ENCODE peak calls at places on chromosomes 7 and 10, in four cellular contexts. One of them, this sample, is unnamed.
A peak's percentile ranks its signal among the peaks of the same experiment; 100 is the strongest.

GRCh38 chr7:101269664-101270063 is 24.8 kb upstream of the FIS1 start:
- DNase-seq in bronchial epithelial cell: no peak
- DNase-seq in brain microvascular endothelial cell: no peak
- DNase-seq in HFF-Myc: no peak
- DNase-seq in this sample: no peak

GRCh38 chr10:62916157-62916603 is 100.0 kb upstream of the EGR2 start:
- DNase-seq in HFF-Myc: no peak
- DNase-seq in bronchial epithelial cell: peak; percentile 56
- DNase-seq in brain microvascular endothelial cell: peak; percentile 67
- DNase-seq in this sample: peak; percentile 46

GRCh38 chr10:131083915-131084790 is 227.4 kb downstream of the TCERG1L start:
- DNase-seq in brain microvascular endothelial cell: no peak
- DNase-seq in HFF-Myc: no peak
- DNase-seq in bronchial epithelial cell: no peak
- DNase-seq in this sample: no peak

GRCh38 chr10:11838298-11838852 is 15.2 kb downstream of the PROSER2 start:
- DNase-seq in bronchial epithelial cell: peak; percentile 68
- DNase-seq in HFF-Myc: no peak
- DNase-seq in brain microvascular endothelial cell: peak; percentile 16
- DNase-seq in this sample: no peak

GRCh38 chr10:33421789-33422188 is 87.3 kb upstream of the NRP1 start:
- DNase-seq in HFF-Myc: no peak
- DNase-seq in brain microvascular endothelial cell: peak; percentile 90
- DNase-seq in bronchial epithelial cell: peak; percentile 68
- DNase-seq in this sample: peak; percentile 87

GRCh38 chr10:125035136-125035535 is 93.2 kb downstream of the ZRANB1 start:
- DNase-seq in bronchial epithelial cell: peak; percentile 94
- DNase-seq in brain microvascular endothelial cell: peak; percentile 91
- DNase-seq in HFF-Myc: peak; percentile 53
- DNase-seq in this sample: peak; percentile 90

GRCh38 chr10:75460059-75460458 is 28.6 kb downstream of the LRMDA start:
- DNase-seq in HFF-Myc: no peak
- DNase-seq in brain microvascular endothelial cell: no peak
- DNase-seq in bronchial epithelial cell: no peak
- DNase-seq in this sample: no peak

GRCh38 chr7:15977663-15978062 is 291.2 kb upstream of the MEOX2 start:
- DNase-seq in brain microvascular endothelial cell: peak; percentile 39
- DNase-seq in HFF-Myc: no peak
- DNase-seq in bronchial epithelial cell: peak; percentile 11
- DNase-seq in this sample: peak; percentile 24

GRCh38 chr7:133552079-133552478 is 299.2 kb downstream of the EXOC4 start:
- DNase-seq in bronchial epithelial cell: no peak
- DNase-seq in brain microvascular endothelial cell: no peak
- DNase-seq in HFF-Myc: no peak
- DNase-seq in this sample: no peak

GRCh38 chr10:110634527-110635209 is 9.5 kb upstream of the RBM20 start:
- DNase-seq in bronchial epithelial cell: no peak
- DNase-seq in HFF-Myc: no peak
- DNase-seq in brain microvascular endothelial cell: no peak
- DNase-seq in this sample: no peak

GRCh38 chr10:63798599-63799498 is 277.6 kb downstream of the REEP3 start:
- DNase-seq in brain microvascular endothelial cell: peak; percentile 99
- DNase-seq in HFF-Myc: peak; percentile 27
- DNase-seq in bronchial epithelial cell: peak; percentile 89
- DNase-seq in this sample: peak; percentile 45

GRCh38 chr7:4951903-4952636 is 6.9 kb downstream of the MMD2 start:
- DNase-seq in bronchial epithelial cell: no peak
- DNase-seq in HFF-Myc: no peak
- DNase-seq in brain microvascular endothelial cell: peak; percentile 37
- DNase-seq in this sample: peak; percentile 49

GRCh38 chr7:103989200-103989784 is at the start of gene RELN:
- DNase-seq in bronchial epithelial cell: no peak
- DNase-seq in HFF-Myc: no peak
- DNase-seq in brain microvascular endothelial cell: peak; percentile 7
- DNase-seq in this sample: peak; percentile 38

GRCh38 chr10:86779267-86780017 is 23.0 kb downstream of the BMPR1A start:
- DNase-seq in HFF-Myc: no peak
- DNase-seq in bronchial epithelial cell: no peak
- DNase-seq in brain microvascular endothelial cell: no peak
- DNase-seq in this sample: peak; percentile 38

GRCh38 chr10:116974442-116975005 is 30.5 kb downstream of the SHTN1 start:
- DNase-seq in brain microvascular endothelial cell: peak; percentile 77
- DNase-seq in HFF-Myc: peak; percentile 26
- DNase-seq in bronchial epithelial cell: peak; percentile 96
- DNase-seq in this sample: peak; percentile 70

GRCh38 chr10:112383325-112383724 is 9.4 kb downstream of the ACSL5 start:
- DNase-seq in bronchial epithelial cell: peak; percentile 59
- DNase-seq in brain microvascular endothelial cell: peak; percentile 45
- DNase-seq in HFF-Myc: no peak
- DNase-seq in this sample: peak; percentile 65

GRCh38 chr10:79314761-79315601 is 32.3 kb upstream of the PPIF start:
- DNase-seq in brain microvascular endothelial cell: no peak
- DNase-seq in HFF-Myc: no peak
- DNase-seq in bronchial epithelial cell: no peak
- DNase-seq in this sample: peak; percentile 34

GRCh38 chr7:63900394-63901203 is 98.0 kb upstream of the ZNF722 start:
- DNase-seq in bronchial epithelial cell: peak; percentile 19
- DNase-seq in brain microvascular endothelial cell: no peak
- DNase-seq in HFF-Myc: no peak
- DNase-seq in this sample: no peak

GRCh38 chr7:153638821-153639435 is 413.3 kb upstream of the DPP6 start:
- DNase-seq in bronchial epithelial cell: no peak
- DNase-seq in brain microvascular endothelial cell: no peak
- DNase-seq in HFF-Myc: no peak
- DNase-seq in this sample: no peak

GRCh38 chr7:149624006-149624405 is 126.4 kb upstream of the ZNF746 start:
- DNase-seq in HFF-Myc: no peak
- DNase-seq in brain microvascular endothelial cell: peak; percentile 5
- DNase-seq in bronchial epithelial cell: peak; percentile 30
- DNase-seq in this sample: no peak

GRCh38 chr7:80542398-80542797 is 30.5 kb upstream of the GNAT3 start:
- DNase-seq in HFF-Myc: peak; percentile 70
- DNase-seq in bronchial epithelial cell: peak; percentile 90
- DNase-seq in brain microvascular endothelial cell: peak; percentile 71
- DNase-seq in this sample: peak; percentile 90

GRCh38 chr10:24722131-24722675 is 1.5 kb downstream of the ARHGAP21 start:
- DNase-seq in brain microvascular endothelial cell: no peak
- DNase-seq in bronchial epithelial cell: no peak
- DNase-seq in HFF-Myc: no peak
- DNase-seq in this sample: no peak
- H3K4me3 ChIP-seq in brain microvascular endothelial cell: peak overlapping the region; percentile 72
- H3K4me3 ChIP-seq in bronchial epithelial cell: peak overlapping the region; percentile 81
- H3K4me3 ChIP-seq in HFF-Myc: peak overlapping the region; percentile 78
- H3K4me3 ChIP-seq in this sample: peak overlapping the region; percentile 74

GRCh38 chr10:99484626-99485581 is 47.8 kb upstream of the NKX2-3 start:
- DNase-seq in bronchial epithelial cell: peak; percentile 5
- DNase-seq in brain microvascular endothelial cell: no peak
- DNase-seq in HFF-Myc: no peak
- DNase-seq in this sample: no peak
- TF ChIP-seq CTCF in bronchial epithelial cell: peak; percentile 28
- TF ChIP-seq CTCF in brain microvascular endothelial cell: peak; percentile 16
- TF ChIP-seq CTCF in HFF-Myc: peak; percentile 19
- TF ChIP-seq CTCF in this sample: no peak

GRCh38 chr10:104199567-104199966 is 32.6 kb downstream of the CFAP43 start:
- DNase-seq in HFF-Myc: no peak
- DNase-seq in bronchial epithelial cell: no peak
- DNase-seq in brain microvascular endothelial cell: no peak
- DNase-seq in this sample: no peak
- H3K4me3 ChIP-seq in HFF-Myc: no peak overlapping the region
- H3K4me3 ChIP-seq in bronchial epithelial cell: no peak overlapping the region
- H3K4me3 ChIP-seq in brain microvascular endothelial cell: no peak overlapping the region
- H3K4me3 ChIP-seq in this sample: no peak overlapping the region

GRCh38 chr7:95199779-95200558 is 124.4 kb downstream of the PON1 start:
- DNase-seq in brain microvascular endothelial cell: peak; percentile 47
- DNase-seq in HFF-Myc: no peak
- DNase-seq in bronchial epithelial cell: peak; percentile 40
- DNase-seq in this sample: peak; percentile 75
- TF ChIP-seq CTCF in brain microvascular endothelial cell: peak; percentile 90
- TF ChIP-seq CTCF in HFF-Myc: peak; percentile 68
- TF ChIP-seq CTCF in bronchial epithelial cell: peak; percentile 72
- TF ChIP-seq CTCF in this sample: peak; percentile 85

GRCh38 chr10:43815486-43815885 is 166.8 kb upstream of the ZNF32 start:
- DNase-seq in brain microvascular endothelial cell: no peak
- DNase-seq in HFF-Myc: no peak
- DNase-seq in bronchial epithelial cell: no peak
- DNase-seq in this sample: no peak

GRCh38 chr10:43816351-43817321 is 168.0 kb upstream of the ZNF32 start:
- DNase-seq in brain microvascular endothelial cell: peak; percentile 64
- DNase-seq in HFF-Myc: peak; percentile 42
- DNase-seq in bronchial epithelial cell: no peak
- DNase-seq in this sample: peak; percentile 77

GRCh38 chr10:43819464-43820225 is 171.0 kb upstream of the ZNF32 start:
- DNase-seq in HFF-Myc: no peak
- DNase-seq in bronchial epithelial cell: no peak
- DNase-seq in brain microvascular endothelial cell: no peak
- DNase-seq in this sample: no peak

GRCh38 chr10:43818687-43819086 is 170.0 kb upstream of the ZNF32 start:
- DNase-seq in bronchial epithelial cell: no peak
- DNase-seq in brain microvascular endothelial cell: no peak
- DNase-seq in HFF-Myc: no peak
- DNase-seq in this sample: no peak

GRCh38 chr10:43817368-43817767 is 168.7 kb upstream of the ZNF32 start:
- DNase-seq in brain microvascular endothelial cell: peak; percentile 60
- DNase-seq in bronchial epithelial cell: no peak
- DNase-seq in HFF-Myc: no peak
- DNase-seq in this sample: peak; percentile 67
- H3K4me3 ChIP-seq in brain microvascular endothelial cell: no peak overlapping the region
- H3K4me3 ChIP-seq in bronchial epithelial cell: no peak overlapping the region
- H3K4me3 ChIP-seq in HFF-Myc: no peak overlapping the region
- H3K4me3 ChIP-seq in this sample: no peak overlapping the region

DNA sequence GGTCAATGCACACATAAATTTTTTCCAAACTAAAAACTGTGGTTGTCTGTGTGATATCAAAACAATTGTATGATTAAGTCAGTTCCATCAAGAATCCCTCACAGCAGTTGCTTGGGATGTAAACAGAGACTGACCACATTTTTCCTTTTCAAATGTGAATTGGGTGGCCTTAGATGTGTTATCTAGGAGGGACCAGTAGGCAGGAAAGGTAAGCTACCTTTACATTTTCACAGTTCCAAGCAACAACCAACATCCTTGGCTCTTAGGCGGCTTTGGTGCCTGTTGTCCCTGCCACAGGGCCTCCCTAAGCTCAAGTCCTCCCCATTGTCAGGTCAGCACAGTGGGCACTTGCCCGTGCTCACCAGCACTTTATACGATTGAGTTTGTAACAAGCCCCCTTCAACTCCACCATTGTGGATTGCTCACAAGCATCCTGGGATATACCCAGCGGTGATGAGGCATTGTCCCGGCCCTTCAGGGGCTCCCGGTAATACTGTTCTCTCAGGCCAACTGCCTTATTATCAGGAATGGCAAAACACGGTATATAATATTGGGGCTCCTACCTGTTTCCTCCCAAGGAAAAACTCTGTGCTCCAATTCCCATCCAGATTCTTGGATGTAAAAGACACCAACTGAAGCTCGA is 114.9 kb upstream of the ANKRD1 start:
- DNase-seq in brain microvascular endothelial cell: no peak
- DNase-seq in HFF-Myc: no peak
- DNase-seq in bronchial epithelial cell: no peak
- DNase-seq in this sample: no peak
- TF ChIP-seq CTCF in brain microvascular endothelial cell: no peak
- TF ChIP-seq CTCF in HFF-Myc: no peak
- TF ChIP-seq CTCF in bronchial epithelial cell: no peak
- TF ChIP-seq CTCF in this sample: no peak

DNA sequence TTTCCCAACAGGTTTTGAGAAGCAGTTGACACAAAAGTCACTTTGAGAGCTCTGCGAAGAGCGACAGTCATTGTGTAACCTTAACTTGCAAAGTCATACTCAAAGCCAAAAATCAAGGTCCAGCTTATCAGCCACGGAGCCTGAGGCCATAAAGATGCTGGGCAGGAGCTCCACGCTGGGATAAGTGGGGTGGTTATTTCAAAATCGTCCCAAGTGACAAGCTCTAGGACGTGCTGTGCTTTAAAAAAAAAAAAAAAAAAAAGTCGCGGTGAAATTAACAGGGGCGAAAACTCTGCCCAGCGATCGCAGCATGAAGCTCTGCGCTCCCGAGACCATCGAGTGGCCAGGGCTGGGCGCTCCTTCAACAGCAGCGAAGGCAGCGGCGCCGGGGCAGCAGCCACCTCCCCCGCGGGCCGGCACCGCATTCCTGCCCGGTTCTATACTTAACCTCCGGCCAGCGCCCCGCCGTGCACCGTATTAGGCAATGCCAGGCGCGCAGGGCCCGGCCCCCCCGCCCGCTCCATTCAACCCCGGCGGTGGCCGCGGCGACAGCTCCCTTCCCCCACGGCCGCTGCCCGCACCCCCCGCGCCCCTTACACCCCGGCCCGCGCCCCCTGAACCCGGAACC is 657 bp downstream of the HACD1 start:
- DNase-seq in brain microvascular endothelial cell: peak; percentile 37
- DNase-seq in bronchial epithelial cell: peak; percentile 21
- DNase-seq in HFF-Myc: no peak
- DNase-seq in this sample: peak; percentile 85
- H3K4me3 ChIP-seq in brain microvascular endothelial cell: peak overlapping the region; percentile 71
- H3K4me3 ChIP-seq in bronchial epithelial cell: peak overlapping the region; percentile 50
- H3K4me3 ChIP-seq in HFF-Myc: peak overlapping the region; percentile 64
- H3K4me3 ChIP-seq in this sample: peak overlapping the region; percentile 75

GRCh38 chr7:156773966-156774365 is 119.0 kb downstream of the LMBR1 start:
- DNase-seq in bronchial epithelial cell: no peak
- DNase-seq in brain microvascular endothelial cell: no peak
- DNase-seq in HFF-Myc: no peak
- DNase-seq in this sample: no peak
- TF ChIP-seq CTCF in bronchial epithelial cell: no peak
- TF ChIP-seq CTCF in brain microvascular endothelial cell: no peak
- TF ChIP-seq CTCF in HFF-Myc: no peak
- TF ChIP-seq CTCF in this sample: no peak

DNA sequence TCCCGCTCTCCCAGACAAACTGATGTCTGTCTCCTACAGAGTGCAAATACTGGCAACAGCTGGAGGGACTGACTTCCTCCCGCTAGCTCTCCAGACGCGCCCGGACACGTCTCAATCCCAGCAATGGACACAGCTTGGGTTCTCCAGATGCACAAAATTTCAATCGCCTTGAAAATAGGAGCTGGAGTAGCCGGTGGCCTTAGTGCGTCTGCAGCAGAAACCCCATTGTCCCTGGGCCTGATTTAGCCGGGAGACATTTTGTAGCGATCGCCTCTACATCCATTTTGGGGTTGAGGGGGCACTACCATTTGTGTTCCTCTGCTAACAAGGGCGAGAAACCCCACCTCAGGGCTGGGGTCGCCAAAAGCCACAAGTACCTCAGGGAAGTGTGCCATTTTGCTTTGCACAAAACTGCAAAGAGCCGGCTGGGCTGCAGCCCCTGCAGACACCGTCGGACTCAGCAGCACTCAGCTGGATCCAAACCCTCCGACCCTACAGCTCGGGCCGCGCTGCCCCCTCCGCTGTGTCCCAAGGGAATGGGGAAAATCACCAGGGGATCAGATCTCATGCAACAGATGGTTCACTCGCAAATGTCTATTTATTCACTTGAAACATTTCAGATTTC is 5.9 kb downstream of the CPA2 start:
- DNase-seq in brain microvascular endothelial cell: no peak
- DNase-seq in bronchial epithelial cell: peak; percentile 71
- DNase-seq in HFF-Myc: no peak
- DNase-seq in this sample: no peak
- H3K4me3 ChIP-seq in brain microvascular endothelial cell: peak overlapping the region; percentile 30
- H3K4me3 ChIP-seq in bronchial epithelial cell: no peak overlapping the region
- H3K4me3 ChIP-seq in HFF-Myc: no peak overlapping the region
- H3K4me3 ChIP-seq in this sample: no peak overlapping the region